ENCODE peak calls at places on chromosomes 11 and 22, in four cellular contexts. One of them, this sample, is unnamed.

GRCh38 chr11:118605116-118605867 is 2.1 kb upstream of the PHLDB1 start:
- DNase-seq in fibroblast of lung: peak; percentile 75
- DNase-seq in ovary: peak; percentile 87
- DNase-seq in body of pancreas: peak; percentile 41
- DNase-seq in this sample: peak; percentile 94

GRCh38 chr11:127345819-127346459 is 345.4 kb upstream of the KIRREL3 start:
- DNase-seq in fibroblast of lung: peak; percentile 10
- DNase-seq in ovary: peak; percentile 11
- DNase-seq in body of pancreas: peak; percentile 41
- DNase-seq in this sample: no peak

GRCh38 chr11:690738-691633 is 4.0 kb downstream of the DEAF1 start:
- DNase-seq in fibroblast of lung: no peak
- DNase-seq in ovary: no peak
- DNase-seq in body of pancreas: no peak
- DNase-seq in this sample: no peak

GRCh38 chr22:40107244-40107643 is 70.5 kb upstream of the TNRC6B start:
- DNase-seq in fibroblast of lung: no peak
- DNase-seq in ovary: no peak
- DNase-seq in body of pancreas: no peak
- DNase-seq in this sample: no peak

GRCh38 chr11:96213500-96213899 is 129.5 kb downstream of the MAML2 start:
- DNase-seq in fibroblast of lung: peak; percentile 91
- DNase-seq in ovary: no peak
- DNase-seq in body of pancreas: no peak
- DNase-seq in this sample: no peak

GRCh38 chr11:100789500-100789899 is 102.4 kb downstream of the ARHGAP42 start:
- DNase-seq in fibroblast of lung: peak; percentile 40
- DNase-seq in ovary: no peak
- DNase-seq in body of pancreas: peak; percentile 34
- DNase-seq in this sample: no peak

GRCh38 chr11:129814244-129814992 is 1.2 kb upstream of the TMEM45B start:
- DNase-seq in fibroblast of lung: no peak
- DNase-seq in ovary: no peak
- DNase-seq in body of pancreas: no peak
- DNase-seq in this sample: no peak

GRCh38 chr22:39818050-39818449 is 75.5 kb downstream of the ENTHD1 start:
- DNase-seq in fibroblast of lung: peak; percentile 76
- DNase-seq in ovary: no peak
- DNase-seq in body of pancreas: no peak
- DNase-seq in this sample: no peak

GRCh38 chr11:118079507-118079906 is 2.6 kb downstream of the TMPRSS4 start:
- DNase-seq in fibroblast of lung: no peak
- DNase-seq in ovary: no peak
- DNase-seq in body of pancreas: no peak
- DNase-seq in this sample: no peak

GRCh38 chr22:46910624-46911023 is 148.2 kb downstream of the TBC1D22A start:
- DNase-seq in fibroblast of lung: no peak
- DNase-seq in ovary: no peak
- DNase-seq in body of pancreas: no peak
- DNase-seq in this sample: no peak

GRCh38 chr11:104339383-104339831 is 175.5 kb upstream of the PDGFD start:
- DNase-seq in fibroblast of lung: no peak
- DNase-seq in ovary: no peak
- DNase-seq in body of pancreas: no peak
- DNase-seq in this sample: no peak

GRCh38 chr11:99419991-99420390 is 399.2 kb downstream of the CNTN5 start:
- DNase-seq in fibroblast of lung: peak; percentile 24
- DNase-seq in ovary: no peak
- DNase-seq in body of pancreas: no peak
- DNase-seq in this sample: no peak

GRCh38 chr11:15671216-15671615 is 556.5 kb downstream of the INSC start:
- DNase-seq in fibroblast of lung: no peak
- DNase-seq in ovary: no peak
- DNase-seq in body of pancreas: no peak
- DNase-seq in this sample: no peak

GRCh38 chr11:47908198-47908597 is 60.0 kb upstream of the NUP160 start:
- DNase-seq in fibroblast of lung: no peak
- DNase-seq in ovary: no peak
- DNase-seq in body of pancreas: no peak
- DNase-seq in this sample: no peak

GRCh38 chr11:94731921-94732601 is 36.1 kb upstream of the AMOTL1 start:
- DNase-seq in fibroblast of lung: peak; percentile 74
- DNase-seq in ovary: no peak
- DNase-seq in body of pancreas: no peak
- DNase-seq in this sample: no peak

GRCh38 chr22:27692243-27692642 is 109.3 kb downstream of the MN1 start:
- DNase-seq in fibroblast of lung: peak; percentile 29
- DNase-seq in ovary: no peak
- DNase-seq in body of pancreas: no peak
- DNase-seq in this sample: no peak

GRCh38 chr22:47367993-47368945 is 605.8 kb downstream of the TBC1D22A start:
- DNase-seq in fibroblast of lung: no peak
- DNase-seq in ovary: no peak
- DNase-seq in body of pancreas: peak; percentile 3
- DNase-seq in this sample: no peak

GRCh38 chr11:122656631-122657101 is 1.1 kb downstream of the UBASH3B start:
- DNase-seq in fibroblast of lung: peak; percentile 41
- DNase-seq in ovary: peak; percentile 29
- DNase-seq in body of pancreas: peak; percentile 30
- DNase-seq in this sample: no peak

GRCh38 chr11:117861151-117862018 is 15.1 kb downstream of the FXYD6 start:
- DNase-seq in fibroblast of lung: no peak
- DNase-seq in ovary: peak; percentile 38
- DNase-seq in body of pancreas: no peak
- DNase-seq in this sample: peak; percentile 57

GRCh38 chr22:48369789-48370507 is 1457.7 kb downstream of the BRD1 start:
- DNase-seq in fibroblast of lung: no peak
- DNase-seq in ovary: no peak
- DNase-seq in body of pancreas: no peak
- DNase-seq in this sample: peak; percentile 47

DNA sequence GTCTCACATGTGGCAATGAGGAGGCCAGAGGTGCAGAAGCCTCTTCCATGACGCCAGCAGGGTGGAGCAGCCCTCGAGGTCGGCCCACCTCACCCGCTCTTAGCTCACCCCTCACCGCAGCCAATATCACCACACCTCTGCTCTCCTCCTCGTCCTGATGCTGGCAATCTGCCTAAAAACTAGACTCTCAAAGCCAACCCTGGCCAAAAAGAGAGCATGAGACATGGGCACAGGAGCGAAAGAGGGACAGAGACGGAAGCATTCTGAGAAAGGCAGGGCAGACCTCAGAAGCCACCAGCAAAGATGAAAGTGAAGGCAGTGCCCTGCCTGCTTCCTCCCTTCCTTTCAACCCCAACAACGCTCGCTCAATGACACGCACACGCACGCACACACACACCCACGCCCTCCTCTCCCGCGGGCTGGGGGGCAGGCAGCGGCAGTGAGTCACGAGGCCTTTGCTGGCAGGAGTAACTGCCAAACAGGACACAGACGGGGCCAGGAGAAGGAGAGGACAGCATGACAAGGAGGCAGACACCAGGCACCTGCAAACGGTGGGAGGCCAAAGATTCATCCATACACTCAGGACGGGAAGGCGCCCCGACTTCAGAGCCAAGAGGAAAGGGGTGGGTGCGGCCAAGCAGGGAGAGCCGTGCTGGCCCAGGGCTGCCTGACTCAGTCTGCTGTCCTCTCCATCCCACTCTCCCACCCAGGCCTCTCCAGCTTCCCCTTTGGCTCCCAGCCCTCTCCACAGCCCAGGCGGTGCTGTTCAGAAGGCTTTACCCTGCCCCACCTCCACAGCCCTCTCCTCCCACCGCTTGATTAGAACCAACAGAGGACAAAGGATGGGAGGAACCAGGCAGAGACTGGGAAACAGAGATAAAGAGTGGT is 11.4 kb downstream of the IGSF9B start:
- DNase-seq in fibroblast of lung: peak; percentile 79
- DNase-seq in ovary: no peak
- DNase-seq in body of pancreas: no peak
- DNase-seq in this sample: no peak
- H3K27ac ChIP-seq in fibroblast of lung: no peak overlapping the region
- H3K27ac ChIP-seq in ovary: no peak overlapping the region
- H3K27ac ChIP-seq in body of pancreas: no peak overlapping the region
- H3K27ac ChIP-seq in this sample: peak overlapping the region; percentile 46

DNA sequence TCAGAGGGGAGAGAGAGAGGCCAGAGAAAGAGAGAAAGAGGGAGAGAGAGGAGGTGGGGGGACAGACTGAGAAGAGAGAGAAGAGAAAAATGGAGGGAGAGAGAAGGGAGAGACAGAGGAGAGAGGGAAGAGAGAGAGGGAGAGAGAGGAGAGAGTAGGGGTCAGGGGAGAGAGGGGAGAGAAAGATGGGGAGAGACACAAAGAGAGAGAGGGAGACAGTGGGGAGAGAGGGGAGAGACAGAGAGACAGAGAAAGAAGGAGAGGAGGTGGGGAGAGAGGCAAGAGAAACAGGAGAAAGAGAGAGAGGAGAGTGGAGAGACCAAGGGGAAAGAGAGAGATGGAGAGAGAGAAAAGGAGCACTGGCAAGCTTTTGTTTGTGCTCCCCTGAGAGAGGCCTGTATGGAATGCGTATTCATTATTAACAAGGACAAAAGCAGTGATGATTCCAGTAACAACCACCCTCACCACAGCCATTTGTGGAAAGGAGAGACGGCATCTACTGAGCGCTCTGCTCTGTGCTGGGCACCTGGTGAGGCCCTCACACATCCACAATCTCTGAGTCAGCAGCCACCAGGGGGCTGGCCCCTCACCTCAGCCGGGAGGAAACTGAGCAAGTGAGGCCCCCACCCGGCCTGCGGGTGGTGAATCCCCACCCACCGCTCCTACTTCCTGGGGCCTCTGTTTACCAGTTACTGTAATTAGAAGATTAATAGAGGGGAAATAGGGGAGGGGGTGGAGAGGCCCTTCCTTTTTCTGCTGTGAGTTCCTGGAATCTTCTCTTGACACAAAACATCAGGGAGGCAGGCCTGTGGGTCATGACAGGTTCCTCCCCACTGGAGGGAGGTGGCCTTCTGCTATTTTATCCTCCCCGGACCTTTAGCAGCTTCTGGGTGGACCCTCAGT is 14.7 kb upstream of the MIAT start:
- DNase-seq in fibroblast of lung: peak; percentile 52
- DNase-seq in ovary: no peak
- DNase-seq in body of pancreas: no peak
- DNase-seq in this sample: no peak
- TF ChIP-seq CTCF in fibroblast of lung: no peak
- TF ChIP-seq CTCF in ovary: no peak
- TF ChIP-seq CTCF in body of pancreas: no peak
- TF ChIP-seq CTCF in this sample: no peak

GRCh38 chr11:11975201-11976092 is 33.0 kb downstream of the DKK3 start:
- DNase-seq in fibroblast of lung: no peak
- DNase-seq in ovary: no peak
- DNase-seq in body of pancreas: no peak
- DNase-seq in this sample: peak; percentile 55
- H3K27ac ChIP-seq in fibroblast of lung: peak overlapping the region; percentile 95
- H3K27ac ChIP-seq in ovary: no peak overlapping the region
- H3K27ac ChIP-seq in body of pancreas: no peak overlapping the region
- H3K27ac ChIP-seq in this sample: peak overlapping the region; percentile 74

GRCh38 chr11:111423250-111423615 is 44.2 kb upstream of the POU2AF1 start:
- DNase-seq in fibroblast of lung: no peak
- DNase-seq in ovary: no peak
- DNase-seq in body of pancreas: no peak
- DNase-seq in this sample: no peak
- TF ChIP-seq CTCF in fibroblast of lung: no peak
- TF ChIP-seq CTCF in ovary: no peak
- TF ChIP-seq CTCF in body of pancreas: no peak
- TF ChIP-seq CTCF in this sample: peak; percentile 8

GRCh38 chr11:82845336-82846036 is 54.7 kb downstream of the PRCP start:
- DNase-seq in fibroblast of lung: no peak
- DNase-seq in ovary: no peak
- DNase-seq in body of pancreas: no peak
- DNase-seq in this sample: no peak
- H3K27ac ChIP-seq in fibroblast of lung: no peak overlapping the region
- H3K27ac ChIP-seq in ovary: no peak overlapping the region
- H3K27ac ChIP-seq in body of pancreas: no peak overlapping the region
- H3K27ac ChIP-seq in this sample: no peak overlapping the region

GRCh38 chr11:36427876-36428275 is 82.2 kb downstream of the TRAF6 start:
- DNase-seq in fibroblast of lung: no peak
- DNase-seq in ovary: no peak
- DNase-seq in body of pancreas: no peak
- DNase-seq in this sample: no peak
- TF ChIP-seq CTCF in fibroblast of lung: no peak
- TF ChIP-seq CTCF in ovary: no peak
- TF ChIP-seq CTCF in body of pancreas: no peak
- TF ChIP-seq CTCF in this sample: no peak

DNA sequence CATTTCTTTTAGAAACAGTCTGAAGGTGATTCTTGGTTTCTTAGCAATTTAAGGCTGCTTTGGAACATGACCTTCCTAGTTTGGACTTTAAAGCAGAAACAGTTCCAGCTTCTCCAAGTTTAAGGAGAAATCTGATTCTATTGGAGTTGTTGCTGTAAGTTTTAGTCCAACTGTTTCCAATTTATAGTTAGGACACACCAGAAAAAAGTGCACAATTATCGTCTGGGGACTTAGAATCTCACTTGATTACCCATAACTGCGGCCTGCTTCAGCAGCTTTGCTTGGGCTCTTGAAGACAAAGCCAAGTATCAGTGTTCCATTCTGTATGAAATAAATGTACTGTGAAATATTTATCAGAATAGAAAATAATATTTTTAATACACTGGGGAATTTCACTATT is 246.6 kb downstream of the TMEM135 start:
- DNase-seq in fibroblast of lung: no peak
- DNase-seq in ovary: no peak
- DNase-seq in body of pancreas: no peak
- DNase-seq in this sample: no peak
- H3K27ac ChIP-seq in fibroblast of lung: no peak overlapping the region
- H3K27ac ChIP-seq in ovary: no peak overlapping the region
- H3K27ac ChIP-seq in body of pancreas: no peak overlapping the region
- H3K27ac ChIP-seq in this sample: no peak overlapping the region

GRCh38 chr11:65217441-65218423 is 36.0 kb downstream of the CAPN1 start:
- DNase-seq in fibroblast of lung: no peak
- DNase-seq in ovary: no peak
- DNase-seq in body of pancreas: no peak
- DNase-seq in this sample: no peak
- TF ChIP-seq CTCF in fibroblast of lung: no peak
- TF ChIP-seq CTCF in ovary: no peak
- TF ChIP-seq CTCF in body of pancreas: no peak
- TF ChIP-seq CTCF in this sample: no peak

GRCh38 chr11:73931951-73932350 is 18.9 kb upstream of the DNAJB13 start:
- DNase-seq in fibroblast of lung: no peak
- DNase-seq in ovary: no peak
- DNase-seq in body of pancreas: no peak
- DNase-seq in this sample: no peak
- H3K27ac ChIP-seq in fibroblast of lung: no peak overlapping the region
- H3K27ac ChIP-seq in ovary: no peak overlapping the region
- H3K27ac ChIP-seq in body of pancreas: no peak overlapping the region
- H3K27ac ChIP-seq in this sample: no peak overlapping the region

DNA sequence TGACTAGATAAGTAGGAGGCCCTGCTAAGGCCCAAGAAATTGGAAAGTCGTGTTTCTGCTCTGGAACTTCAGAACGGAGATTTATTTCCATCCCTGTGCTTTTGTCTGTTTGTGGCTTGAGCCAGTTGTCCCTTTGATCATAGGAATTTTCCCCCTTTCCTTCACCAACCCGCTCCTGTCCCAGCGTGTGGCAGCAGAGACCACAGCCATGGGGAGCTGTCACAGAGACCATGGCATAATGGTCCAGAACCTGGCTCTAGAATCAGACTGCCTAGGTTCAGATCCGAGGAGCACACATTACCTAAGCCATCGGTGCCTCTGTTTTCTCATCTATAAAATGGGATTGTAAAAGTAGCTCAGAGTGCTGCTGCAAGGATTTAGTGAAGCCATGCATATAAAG is 128.1 kb downstream of the GALNT18 start:
- DNase-seq in fibroblast of lung: no peak
- DNase-seq in ovary: no peak
- DNase-seq in body of pancreas: no peak
- DNase-seq in this sample: no peak
- TF ChIP-seq CTCF in fibroblast of lung: no peak
- TF ChIP-seq CTCF in ovary: no peak
- TF ChIP-seq CTCF in body of pancreas: no peak
- TF ChIP-seq CTCF in this sample: no peak

This sample was measured in coronary artery.